ENCODE peak calls at places on chromosome 13, in six cellular contexts. E is HepG2, J is A549, B is endothelial cell of umbilical vein, D is K562, X is GM12878. V is an unnamed sample.

GRCh38 chr13:71871180-71871754 is 4.3 kb upstream of the DACH1 start:
- DNase-seq in J (no peak), B (no peak), X (no peak), D (no peak), E (no peak), V (no peak)

GRCh38 chr13:20362642-20363041 is 130.5 kb upstream of the GJB6 start:
- DNase-seq in B (no peak), D (no peak), J (no peak), E (no peak), X (no peak), V (no peak)

GRCh38 chr13:99501952-99502310 is 659 bp downstream of the TM9SF2 start:
- DNase-seq in B (peak), D (no peak), J (peak), X (no peak), E (no peak), V (peak)

GRCh38 chr13:103188688-103189326 is 122.6 kb upstream of the SLC10A2 start:
- DNase-seq in B (peak), X (no peak), E (no peak), D (no peak), J (peak), V (peak)

GRCh38 chr13:48923376-48923775 is 52.3 kb upstream of the FNDC3A start:
- DNase-seq in J (no peak), B (no peak), D (no peak), X (no peak), E (no peak), V (no peak)

GRCh38 chr13:106416645-106417044 is 118.8 kb downstream of the EFNB2 start:
- DNase-seq in X (no peak), E (no peak), D (peak), J (no peak), B (no peak), V (peak)

GRCh38 chr13:109156181-109156935 is 526.9 kb downstream of the MYO16 start:
- DNase-seq in E (no peak), X (no peak), D (no peak), B (peak), J (peak), V (no peak)

GRCh38 chr13:79226938-79227337 is 179.1 kb downstream of the RBM26 start:
- DNase-seq in B (no peak), D (no peak), E (no peak), X (no peak), J (no peak), V (no peak)

GRCh38 chr13:97307882-97308624 is 85.9 kb downstream of the MBNL2 start:
- DNase-seq in B (peak), E (peak), J (peak), D (no peak), X (no peak), V (no peak)

GRCh38 chr13:98794498-98794897 is 42.0 kb upstream of the SLC15A1 start:
- DNase-seq in E (no peak), X (no peak), B (no peak), J (no peak), D (no peak), V (no peak)

GRCh38 chr13:110815471-110816204 is 99.2 kb downstream of the ANKRD10 start:
- DNase-seq in X (peak), J (no peak), B (no peak), E (no peak), D (no peak), V (no peak)

GRCh38 chr13:87208636-87209035 is 462.5 kb upstream of the SLITRK5 start:
- DNase-seq in E (no peak), X (no peak), J (no peak), D (no peak), B (no peak), V (no peak)

GRCh38 chr13:33150146-33150545 is 133.9 kb downstream of the KL start:
- DNase-seq in X (no peak), D (no peak), J (no peak), B (peak), E (peak), V (no peak)

GRCh38 chr13:78762825-78763224 is 103.9 kb upstream of the OBI1 start:
- DNase-seq in J (no peak), X (no peak), D (no peak), B (peak), E (no peak), V (no peak)

GRCh38 chr13:113367771-113368170 is 3.8 kb upstream of the GRTP1 start:
- DNase-seq in B (no peak), X (no peak), E (no peak), J (no peak), D (no peak), V (no peak)

GRCh38 chr13:93455881-93456280 is 229.3 kb downstream of the GPC6 start:
- DNase-seq in B (no peak), D (no peak), X (no peak), J (no peak), E (no peak), V (no peak)

GRCh38 chr13:77535448-77535847 is at the start of gene SCEL:
- DNase-seq in B (no peak), X (no peak), E (no peak), D (no peak), J (no peak), V (no peak)

GRCh38 chr13:79936368-79937136 is 404.4 kb downstream of the SPRY2 start:
- DNase-seq in X (no peak), D (no peak), J (peak), E (peak), B (peak), V (no peak)

GRCh38 chr13:98484289-98485219 is 92.4 kb downstream of the STK24 start:
- DNase-seq in E (peak), D (peak), J (peak), B (peak), X (no peak), V (peak)

GRCh38 chr13:113837554-113838355 is 26.1 kb downstream of the GAS6 start:
- DNase-seq in D (peak), X (no peak), J (peak), B (peak), E (peak), V (peak)

GRCh38 chr13:111904166-111904565 is 162.8 kb upstream of the SOX1 start:
- DNase-seq in D (no peak), B (no peak), X (no peak), J (no peak), E (no peak), V (no peak)

GRCh38 chr13:49610176-49610575 is 18.1 kb upstream of the ARL11 start:
- DNase-seq in E (no peak), D (no peak), J (no peak), B (no peak), X (no peak), V (no peak)

GRCh38 chr13:105445793-105446192 is 1089.7 kb downstream of the EFNB2 start:
- DNase-seq in E (no peak), B (no peak), X (no peak), D (no peak), J (no peak), V (no peak)

GRCh38 chr13:32432856-32433255 is 4.9 kb upstream of the N4BP2L1 start:
- DNase-seq in E (peak), D (no peak), J (no peak), B (no peak), X (no peak), V (no peak)

DNA sequence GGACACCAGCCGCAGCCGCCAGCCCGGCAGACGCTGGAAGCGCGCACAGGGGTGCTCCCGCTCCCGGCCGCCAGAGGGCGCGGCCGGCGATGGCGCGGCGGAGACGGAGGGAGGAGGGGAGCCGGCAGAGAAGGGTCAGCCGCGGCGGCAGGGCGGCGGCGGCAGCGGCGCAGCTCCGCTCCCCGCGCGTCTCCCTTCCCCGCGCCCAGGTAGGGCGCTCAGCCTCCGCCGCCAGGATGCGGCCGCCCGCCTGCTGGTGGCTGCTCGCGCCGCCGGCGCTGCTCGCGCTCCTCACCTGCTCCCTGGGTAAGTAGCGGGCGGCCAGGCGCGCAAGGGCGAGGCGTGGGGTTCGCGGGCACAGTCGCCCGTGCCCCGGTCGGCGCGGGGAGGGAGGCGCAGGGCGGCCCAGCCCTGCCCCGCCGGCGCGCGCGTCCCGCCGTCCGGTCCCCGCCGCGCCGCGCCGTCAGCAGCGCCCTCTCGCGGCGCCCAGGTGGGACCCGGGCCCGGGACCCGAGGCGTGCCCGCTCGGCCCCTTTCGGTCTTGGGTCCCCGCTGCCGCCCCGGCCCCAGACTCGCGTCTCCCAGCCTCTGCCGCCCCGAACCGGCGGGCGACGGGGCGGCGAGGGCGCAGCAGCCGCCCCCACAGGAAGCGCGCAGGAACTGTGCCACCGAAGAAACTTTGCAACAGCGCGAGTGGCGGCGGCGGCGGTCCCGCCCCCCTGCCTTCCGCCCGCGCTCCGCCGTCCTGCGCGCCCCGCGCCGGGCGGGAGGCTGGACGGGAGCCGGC is at the start of gene B3GLCT:
- DNase-seq in D (peak), J (peak), X (no peak), E (peak), B (peak), V (peak)
- TF ChIP-seq POLR2A in D (no peak), J (peak), X (peak), E (no peak), B (peak), V (peak)

GRCh38 chr13:27053235-27053884 is 118.3 kb downstream of the USP12 start:
- DNase-seq in J (no peak), E (no peak), D (peak), X (no peak), B (no peak), V (peak)
- H3K4me3 ChIP-seq in J (no peak), E (no peak), D (no peak), X (no peak), B (no peak), V (no peak)

GRCh38 chr13:50636007-50636704 is 207.3 kb downstream of the DLEU7 start:
- DNase-seq in E (no peak), X (no peak), D (peak), B (no peak), J (no peak), V (peak)
- TF ChIP-seq MYC in E (no peak), X (no peak), D (no peak), B (no peak), J (no peak), V (no peak)

GRCh38 chr13:21674271-21675009 is 3.6 kb downstream of the FGF9 start:
- DNase-seq in J (no peak), B (no peak), X (no peak), E (no peak), D (peak), V (peak)

GRCh38 chr13:21672811-21673591 is 2.1 kb downstream of the FGF9 start:
- DNase-seq in B (no peak), D (no peak), E (no peak), X (no peak), J (no peak), V (no peak)

GRCh38 chr13:21671793-21672680 is 1.2 kb downstream of the FGF9 start:
- DNase-seq in J (no peak), D (no peak), X (no peak), E (no peak), B (no peak), V (no peak)

GRCh38 chr13:21675095-21676007 is 4.5 kb downstream of the FGF9 start:
- DNase-seq in X (no peak), D (no peak), E (no peak), J (no peak), B (no peak), V (peak)

DNA sequence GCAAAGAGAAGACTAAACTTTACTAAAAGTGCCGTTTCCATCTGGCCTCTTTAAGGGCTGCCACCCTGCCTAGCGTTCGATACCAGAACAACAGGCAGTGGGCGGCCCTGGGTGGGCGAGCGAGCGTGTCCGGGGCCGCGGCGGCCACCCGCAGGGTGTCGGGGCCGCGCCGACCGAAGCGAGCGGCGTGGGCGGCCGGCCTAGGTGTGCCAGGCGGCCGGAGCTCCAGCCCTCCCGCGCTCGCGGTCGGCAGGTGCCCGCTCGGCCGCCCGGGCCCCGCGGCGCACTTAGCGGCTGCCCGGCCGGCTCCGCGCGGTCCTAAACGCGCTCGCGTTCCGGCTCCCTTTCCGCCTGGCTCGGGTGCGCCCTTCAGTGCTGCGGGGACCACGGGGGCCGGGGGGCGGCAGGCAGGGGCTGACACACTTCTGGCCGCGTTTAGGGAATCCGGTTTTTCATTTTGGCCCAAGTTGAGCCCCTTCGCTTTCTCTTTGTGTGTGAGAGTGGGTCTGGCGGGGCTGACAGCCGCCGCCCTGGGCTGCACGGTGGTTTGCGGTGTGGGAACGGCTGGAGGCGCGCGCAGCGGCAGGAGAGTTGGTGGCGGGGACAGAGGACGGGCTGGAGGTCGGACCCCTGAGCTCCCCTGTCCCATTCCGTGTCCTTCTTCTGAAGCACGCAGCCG is 2.9 kb downstream of the FGF9 start:
- DNase-seq in X (no peak), J (peak), E (no peak), D (peak), B (peak), V (peak)
- TF ChIP-seq POLR2A in X (no peak), J (no peak), E (no peak), D (no peak), B (no peak), V (no peak)

GRCh38 chr13:36819064-36819810 is at the start of gene RFXAP:
- DNase-seq in E (peak), D (peak), J (peak), B (peak), X (peak), V (peak)

GRCh38 chr13:36818483-36819063 is 449 bp upstream of the RFXAP start:
- DNase-seq in J (no peak), E (no peak), D (no peak), B (no peak), X (no peak), V (no peak)

GRCh38 chr13:36819811-36820140 is 754 bp downstream of the RFXAP start:
- DNase-seq in B (no peak), E (no peak), J (peak), X (no peak), D (peak), V (peak)

GRCh38 chr13:36817996-36818395 is 1.0 kb upstream of the RFXAP start:
- DNase-seq in E (no peak), X (no peak), J (no peak), D (no peak), B (no peak), V (no peak)

GRCh38 chr13:36820222-36820621 is 1.2 kb downstream of the RFXAP start:
- DNase-seq in B (no peak), X (peak), D (no peak), E (no peak), J (no peak), V (peak)
- H3K4me3 ChIP-seq in B (peak), X (peak), D (peak), E (peak), J (peak), V (peak)

GRCh38 chr13:39675904-39676303 is 20.4 kb downstream of the COG6 start:
- DNase-seq in B (no peak), E (no peak), D (no peak), X (no peak), J (no peak), V (no peak)

GRCh38 chr13:39672378-39673132 is 17.1 kb downstream of the COG6 start:
- DNase-seq in B (no peak), D (no peak), J (no peak), X (no peak), E (no peak), V (no peak)

GRCh38 chr13:39682310-39682709 is 26.8 kb downstream of the COG6 start:
- DNase-seq in B (no peak), E (no peak), J (no peak), D (no peak), X (no peak), V (no peak)

GRCh38 chr13:39676315-39676876 is 20.9 kb downstream of the COG6 start:
- DNase-seq in B (peak), X (no peak), J (peak), E (peak), D (no peak), V (peak)
- TF ChIP-seq MYC in B (no peak), X (no peak), J (no peak), E (no peak), D (no peak), V (no peak)

GRCh38 chr13:29193083-29193482 is 372.9 kb downstream of the MTUS2 start:
- DNase-seq in B (no peak), J (no peak), X (no peak), D (no peak), E (no peak), V (no peak)
- TF ChIP-seq POLR2A in B (no peak), J (no peak), X (no peak), D (no peak), E (no peak), V (no peak)

GRCh38 chr13:52994051-52994450 is 34.6 kb upstream of the OLFM4 start:
- DNase-seq in B (no peak), J (no peak), E (no peak), D (no peak), X (no peak), V (no peak)
- H3K4me3 ChIP-seq in B (no peak), J (no peak), E (no peak), D (no peak), X (no peak), V (no peak)

GRCh38 chr13:46389985-46390384 is 2.9 kb upstream of the RUBCNL start:
- DNase-seq in D (no peak), E (peak), X (peak), J (no peak), B (no peak), V (peak)

GRCh38 chr13:46388846-46389245 is 1.8 kb upstream of the RUBCNL start:
- DNase-seq in B (no peak), E (no peak), D (no peak), J (no peak), X (no peak), V (no peak)

GRCh38 chr13:46388308-46388707 is 1.3 kb upstream of the RUBCNL start:
- DNase-seq in X (no peak), D (no peak), J (no peak), B (no peak), E (no peak), V (no peak)

GRCh38 chr13:46386996-46387851 is at the start of gene RUBCNL:
- DNase-seq in E (no peak), X (no peak), B (no peak), D (peak), J (peak), V (peak)

DNA sequence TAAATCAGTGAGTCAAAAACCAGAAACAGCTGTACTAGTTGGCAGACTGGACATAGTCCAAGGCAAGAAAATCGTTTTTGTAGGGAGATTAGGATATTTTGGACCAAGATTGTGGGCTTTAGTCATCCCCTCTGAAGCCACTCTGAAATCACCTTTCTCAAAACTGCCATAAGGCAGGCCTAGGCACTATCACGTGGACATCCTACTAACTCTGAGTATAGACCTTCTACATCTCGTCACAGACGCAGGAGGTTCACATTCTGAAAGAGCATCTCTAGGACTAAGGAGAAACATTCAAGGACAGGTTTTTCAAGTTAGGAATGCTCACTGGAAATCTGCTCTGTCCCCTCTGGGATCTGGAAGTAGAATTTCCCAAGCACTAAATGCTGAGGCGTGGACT is 2.4 kb upstream of the RUBCNL start:
- DNase-seq in X (no peak), B (no peak), E (no peak), J (no peak), D (no peak), V (no peak)
- TF ChIP-seq MYC in X (no peak), B (no peak), E (no peak), J (no peak), D (no peak), V (no peak)

GRCh38 chr13:27925220-27925991 is 5.6 kb downstream of the PDX1 start:
- DNase-seq in X (no peak), D (no peak), B (no peak), J (no peak), E (no peak), V (no peak)
- TF ChIP-seq POLR2A in X (no peak), D (no peak), B (no peak), J (no peak), E (no peak), V (no peak)